ENCODE peak calls at places on chromosomes 2 and 18, in five cellular contexts. H is epithelial cell of esophagus; J is activated T-helper 1 cell treated with Interleukin-2 at 50 U/mL for 16 hours; A is effector memory CD8-positive, alpha-beta T cell; V is stimulated activated CD4-positive, alpha-beta T cell treated with anti-CD3 and anti-CD28 coated beads, Interleukin-12 subunit alpha, Interleukin-12 subunit beta, amount 100 ng/mL, for 4 hours. M is an unnamed sample.

GRCh38 chr2:134081238-134081637 is 172.6 kb upstream of the MGAT5 start:
- DNase-seq in H (no peak), J (no peak), A (no peak), V (no peak), M (no peak)

GRCh38 chr2:110115291-110116032 is at the start of gene MALL:
- DNase-seq in H (peak), J (no peak), A (no peak), V (no peak), M (no peak)

GRCh38 chr2:120161190-120161589 is 62.0 kb downstream of the TMEM185B start:
- DNase-seq in H (no peak), J (no peak), A (no peak), V (no peak), M (no peak)

GRCh38 chr18:61833387-61833786 is 59.4 kb downstream of the RNF152 start:
- DNase-seq in H (no peak), J (no peak), A (no peak), V (no peak), M (no peak)

GRCh38 chr2:8662239-8662879 is 19.5 kb upstream of the ID2 start:
- DNase-seq in H (peak), J (no peak), A (no peak), V (no peak), M (no peak)

GRCh38 chr18:48761582-48761981 is 189.2 kb downstream of the SMAD7 start:
- DNase-seq in H (no peak), J (no peak), A (no peak), V (no peak), M (no peak)

GRCh38 chr18:34871435-34871834 is 161.3 kb downstream of the DTNA start:
- DNase-seq in H (no peak), J (no peak), A (no peak), V (no peak), M (no peak)

GRCh38 chr18:50844960-50845359 is 25.1 kb upstream of the MRO start:
- DNase-seq in H (no peak), J (no peak), A (no peak), V (no peak), M (no peak)

GRCh38 chr18:50695431-50696176 is 124.2 kb downstream of the MRO start:
- DNase-seq in H (no peak), J (no peak), A (no peak), V (no peak), M (no peak)

GRCh38 chr2:28736034-28736433 is 15.6 kb upstream of the PPP1CB start:
- DNase-seq in H (no peak), J (no peak), A (no peak), V (no peak), M (no peak)

GRCh38 chr2:30588891-30589495 is 141.9 kb downstream of the LCLAT1 start:
- DNase-seq in H (no peak), J (no peak), A (no peak), V (no peak), M (no peak)

GRCh38 chr2:168722592-168722991 is 79.8 kb upstream of the NOSTRIN start:
- DNase-seq in H (peak), J (no peak), A (no peak), V (no peak), M (no peak)

GRCh38 chr2:32064021-32064678 is 794 bp downstream of the SPAST start:
- DNase-seq in H (peak), J (no peak), A (no peak), V (no peak), M (no peak)

GRCh38 chr2:213188971-213189899 is 37.8 kb upstream of the IKZF2 start:
- DNase-seq in H (peak), J (no peak), A (no peak), V (no peak), M (no peak)

GRCh38 chr2:219057709-219058540 is 2.8 kb downstream of the IHH start:
- DNase-seq in H (peak), J (peak), A (peak), V (peak), M (peak)

GRCh38 chr2:240865391-240865790 is 3.2 kb upstream of the AGXT start:
- DNase-seq in H (no peak), J (no peak), A (no peak), V (no peak), M (no peak)